ENCODE peak calls at places on chromosomes 13 and 19, in four cellular contexts. I, M, U and H are unnamed samples.
A peak's percentile ranks its signal among the peaks of the same experiment; 100 is the strongest.

GRCh38 chr13:107743523-107743922 is 471.8 kb downstream of the LIG4 start:
- DNase-seq in I (peak; percentile 57), M (no peak), U (no peak), H (peak; percentile 74)

GRCh38 chr19:23766951-23767350 is 8.3 kb upstream of the ZNF681 start:
- DNase-seq in I (no peak), M (no peak), U (no peak), H (no peak)

GRCh38 chr19:5891938-5892771 is 11.4 kb downstream of the NDUFA11 start:
- DNase-seq in I (peak; percentile 35), M (peak; percentile 48), U (peak; percentile 61), H (peak; percentile 60)

GRCh38 chr13:40101708-40102359 is 446.4 kb downstream of the COG6 start:
- DNase-seq in I (no peak), M (no peak), U (no peak), H (no peak)

GRCh38 chr19:52034051-52034728 is 6.0 kb upstream of the ZNF614 start:
- DNase-seq in I (peak; percentile 8), M (no peak), U (no peak), H (peak; percentile 25)

GRCh38 chr13:97411894-97412460 is 22.0 kb upstream of the RAP2A start:
- DNase-seq in I (no peak), M (no peak), U (no peak), H (no peak)

GRCh38 chr19:11551603-11552235 is 7.3 kb downstream of the ELOF1 start:
- DNase-seq in I (no peak), M (no peak), U (peak; percentile 73), H (no peak)

GRCh38 chr13:114035583-114036501 is 62.0 kb upstream of the C13orf46 start:
- DNase-seq in I (peak; percentile 35), M (no peak), U (no peak), H (no peak)

GRCh38 chr13:24663089-24663395 is 17.2 kb upstream of the ATP12A start:
- DNase-seq in I (no peak), M (no peak), U (no peak), H (no peak)

GRCh38 chr19:8117991-8118390 is 31.4 kb downstream of the FBN3 start:
- DNase-seq in I (no peak), M (no peak), U (no peak), H (no peak)

GRCh38 chr13:44537238-44537637 is 38.9 kb downstream of the TSC22D1 start:
- DNase-seq in I (no peak), M (no peak), U (no peak), H (no peak)

GRCh38 chr13:44543424-44543823 is 32.7 kb downstream of the TSC22D1 start:
- DNase-seq in I (no peak), M (no peak), U (no peak), H (no peak)

GRCh38 chr13:44541601-44542000 is 34.5 kb downstream of the TSC22D1 start:
- DNase-seq in I (no peak), M (no peak), U (no peak), H (no peak)

GRCh38 chr13:44546164-44546563 is 30.0 kb downstream of the TSC22D1 start:
- DNase-seq in I (no peak), M (no peak), U (no peak), H (no peak)

DNA sequence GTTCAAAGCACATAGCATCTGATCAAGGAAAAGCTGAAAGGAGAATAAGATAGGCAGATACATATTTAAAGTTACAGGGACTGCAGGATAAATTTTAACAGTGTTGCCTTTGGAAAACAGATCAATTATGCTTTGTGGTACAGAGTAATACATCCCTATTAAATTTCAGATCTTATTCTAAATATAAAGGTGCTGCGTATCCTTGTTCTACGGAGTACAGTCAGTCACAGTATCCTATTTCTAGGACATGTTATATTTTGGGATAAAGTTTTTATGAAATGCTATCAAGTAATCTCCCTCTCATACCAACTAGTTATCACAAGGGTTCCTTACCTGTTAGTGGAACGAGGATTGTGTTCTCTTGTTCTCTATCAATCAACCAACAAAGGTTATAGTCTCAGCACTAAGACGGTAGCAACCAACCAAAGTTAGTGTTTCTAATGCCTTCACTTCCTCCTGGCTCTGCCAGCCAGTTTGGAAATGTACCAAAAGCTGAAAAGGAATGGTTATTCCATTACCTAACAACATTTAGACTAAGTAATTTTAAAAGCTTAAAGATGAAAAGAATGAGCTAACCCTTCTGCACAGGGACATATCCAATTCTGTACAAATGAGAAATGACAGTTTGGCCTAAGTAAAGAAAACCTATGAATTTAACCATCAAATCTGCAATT is 35.2 kb downstream of the TSC22D1 start:
- DNase-seq in I (no peak), M (no peak), U (no peak), H (no peak)
- H2BK5ac ChIP-seq in I (no peak overlapping the region), M (no peak overlapping the region), U (no peak overlapping the region), H (no peak overlapping the region)

DNA sequence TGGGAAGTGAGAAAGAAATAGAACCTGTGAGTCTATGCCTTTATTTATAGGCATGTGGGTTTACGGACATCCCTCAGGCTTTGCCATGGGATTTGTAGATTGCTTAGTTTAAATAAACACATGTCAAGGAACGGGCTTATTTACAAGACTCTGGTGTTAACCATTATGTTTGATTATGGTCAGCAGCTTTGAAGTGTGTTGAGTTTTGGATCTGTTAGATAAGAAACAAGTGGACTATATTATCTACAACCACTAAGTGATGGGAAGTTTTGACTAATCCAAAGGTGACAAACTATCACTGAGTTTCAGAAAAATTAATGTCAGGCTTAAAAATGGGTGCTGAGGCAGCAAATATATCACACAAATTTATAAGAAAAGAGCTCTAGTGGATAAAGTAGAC is 143.3 kb downstream of the SLITRK5 start:
- DNase-seq in I (no peak), M (no peak), U (no peak), H (no peak)
- H2AFZ ChIP-seq in I (no peak overlapping the region), M (no peak overlapping the region), U (no peak overlapping the region), H (no peak overlapping the region)

GRCh38 chr13:91398413-91399188 is at the start of gene GPC5:
- DNase-seq in I (peak; percentile 43), M (peak; percentile 69), U (peak; percentile 89), H (peak; percentile 63)
- H3K18ac ChIP-seq in I (no peak within 1 kb of the TSS), M (peak within 1 kb of the TSS; percentile 23), U (no peak within 1 kb of the TSS), H (no peak within 1 kb of the TSS)

DNA sequence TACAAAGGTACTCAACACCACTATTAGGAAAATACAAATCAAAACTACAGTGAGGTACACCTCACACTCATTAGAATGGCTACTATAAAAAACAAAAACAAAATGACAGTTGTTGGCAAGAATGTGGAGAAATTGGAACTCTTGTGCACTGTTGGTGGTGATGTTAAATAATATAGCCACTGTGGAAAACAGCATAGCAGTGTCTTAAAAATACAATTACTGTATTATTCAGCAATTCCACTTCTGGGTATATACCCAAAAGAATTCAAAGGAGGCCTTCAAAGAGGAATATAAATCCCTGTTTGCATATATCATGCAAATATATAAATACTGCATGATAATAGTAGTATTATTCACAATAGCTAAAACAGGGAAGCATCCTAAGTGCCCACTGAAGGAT is 66.8 kb downstream of the CDK8 start:
- DNase-seq in I (no peak), M (no peak), U (no peak), H (no peak)
- H2BK5ac ChIP-seq in I (no peak overlapping the region), M (no peak overlapping the region), U (no peak overlapping the region), H (no peak overlapping the region)

GRCh38 chr19:6963259-6963852 is 57.9 kb downstream of the MBD3L2B start:
- DNase-seq in I (no peak), M (no peak), U (no peak), H (no peak)
- H2AFZ ChIP-seq in I (no peak overlapping the region), M (no peak overlapping the region), U (no peak overlapping the region), H (no peak overlapping the region)

DNA sequence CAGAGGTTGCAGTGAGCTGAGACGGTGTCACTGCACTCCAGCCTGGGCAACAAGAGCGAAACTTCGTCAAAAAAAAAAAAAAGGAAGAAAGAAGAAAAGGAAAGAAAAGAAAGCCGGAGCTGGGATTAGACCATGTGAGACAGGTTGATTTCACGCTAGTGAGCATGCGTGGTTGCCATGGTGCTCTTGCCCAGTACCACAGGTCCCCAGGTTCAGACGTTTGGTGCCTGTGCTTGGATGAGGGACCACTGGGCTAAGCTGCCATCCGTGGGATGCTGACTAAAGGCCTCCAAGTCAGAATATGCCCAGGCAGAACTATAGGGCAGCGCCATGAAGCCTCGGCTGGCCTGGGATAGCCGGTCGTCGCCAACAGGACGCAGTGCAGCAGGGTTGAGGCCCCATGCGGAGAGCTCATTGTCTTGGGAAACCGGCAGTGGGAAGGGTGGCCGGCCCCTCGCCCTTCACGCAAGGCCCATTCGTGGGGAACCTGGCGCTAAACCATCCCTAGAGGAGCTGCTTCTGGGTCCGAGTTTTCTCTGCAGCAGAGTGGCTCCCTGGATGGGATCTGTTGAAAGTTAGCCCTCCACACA is 7.2 kb upstream of the TEX101 start:
- DNase-seq in I (no peak), M (no peak), U (peak; percentile 55), H (no peak)
- H3K18ac ChIP-seq in I (no peak overlapping the region), M (no peak overlapping the region), U (no peak overlapping the region), H (no peak overlapping the region)